ENCODE peak calls at places on chromosome 20, in five cellular contexts. W is GM12878, A is HCT116, D is H1, H is endothelial cell of umbilical vein. S is an unnamed sample.

GRCh38 chr20:37627060-37627766 is 66.6 kb upstream of the CTNNBL1 start:
- DNase-seq in W (no peak), A (peak; percentile 8), D (peak; percentile 77), H (peak; percentile 52), S (no peak)

GRCh38 chr20:25065625-25066338 is 7.8 kb upstream of the ACSS1 start:
- DNase-seq in W (peak; percentile 42), A (peak; percentile 31), D (peak; percentile 62), H (peak; percentile 67), S (no peak)

GRCh38 chr20:13649548-13649947 is 10.8 kb upstream of the TASP1 start:
- DNase-seq in W (no peak), A (no peak), D (peak; percentile 51), H (no peak), S (no peak)

GRCh38 chr20:41701596-41702350 is 83.6 kb upstream of the CHD6 start:
- DNase-seq in W (no peak), A (no peak), D (peak; percentile 46), H (no peak), S (peak; percentile 22)

GRCh38 chr20:62704341-62704948 is 4.2 kb upstream of the NTSR1 start:
- DNase-seq in W (no peak), A (peak; percentile 91), D (no peak), H (peak; percentile 99), S (no peak)

GRCh38 chr20:34473262-34473883 is 42.8 kb upstream of the DYNLRB1 start:
- DNase-seq in W (no peak), A (peak; percentile 48), D (peak; percentile 67), H (peak; percentile 21), S (no peak)

GRCh38 chr20:10507052-10507451 is 71.9 kb downstream of the SLX4IP start:
- DNase-seq in W (no peak), A (no peak), D (no peak), H (no peak), S (no peak)

GRCh38 chr20:45183084-45183483 is 8.4 kb downstream of the PI3 start:
- DNase-seq in W (no peak), A (no peak), D (no peak), H (no peak), S (no peak)

GRCh38 chr20:22525069-22525820 is 59.1 kb downstream of the FOXA2 start:
- DNase-seq in W (no peak), A (no peak), D (no peak), H (no peak), S (no peak)

GRCh38 chr20:219290-220115 is 7.6 kb upstream of the DEFB129 start:
- DNase-seq in W (no peak), A (peak; percentile 27), D (no peak), H (peak; percentile 7), S (no peak)

GRCh38 chr20:63648895-63649589 is 4.2 kb downstream of the STMN3 start:
- DNase-seq in W (no peak), A (no peak), D (no peak), H (no peak), S (no peak)

GRCh38 chr20:3371757-3372156 is 35.7 kb downstream of the DNAAF9 start:
- DNase-seq in W (no peak), A (no peak), D (no peak), H (no peak), S (no peak)

GRCh38 chr20:35122787-35123405 is 24.2 kb downstream of the EDEM2 start:
- DNase-seq in W (no peak), A (no peak), D (no peak), H (peak; percentile 68), S (no peak)

GRCh38 chr20:10990625-10991382 is 317.0 kb upstream of the JAG1 start:
- DNase-seq in W (no peak), A (no peak), D (no peak), H (no peak), S (no peak)

GRCh38 chr20:13223731-13224130 is 2.7 kb downstream of the ISM1 start:
- DNase-seq in W (no peak), A (no peak), D (no peak), H (no peak), S (no peak)

GRCh38 chr20:39106791-39107190 is 144.6 kb downstream of the DHX35 start:
- DNase-seq in W (no peak), A (no peak), D (no peak), H (no peak), S (no peak)

GRCh38 chr20:62617711-62618483 is 24.4 kb upstream of the SLCO4A1 start:
- DNase-seq in W (no peak), A (no peak), D (no peak), H (peak; percentile 55), S (no peak)

GRCh38 chr20:8689337-8689736 is 379.6 kb upstream of the PLCB4 start:
- DNase-seq in W (no peak), A (no peak), D (no peak), H (no peak), S (no peak)

GRCh38 chr20:16007978-16008377 is 565.3 kb downstream of the KIF16B start:
- DNase-seq in W (no peak), A (no peak), D (no peak), H (no peak), S (no peak)

GRCh38 chr20:61300741-61301140 is 48.7 kb downstream of the CDH4 start:
- DNase-seq in W (no peak), A (no peak), D (no peak), H (no peak), S (no peak)
- H3K9ac ChIP-seq in W (no peak overlapping the region), A (no peak overlapping the region), D (no peak overlapping the region), H (no peak overlapping the region), S (no peak overlapping the region)

GRCh38 chr20:47774081-47774777 is 11.1 kb downstream of the SULF2 start:
- DNase-seq in W (no peak), A (no peak), D (no peak), H (peak; percentile 60), S (no peak)
- H3K4me3 ChIP-seq in W (no peak overlapping the region), A (no peak overlapping the region), D (no peak overlapping the region), H (no peak overlapping the region), S (no peak overlapping the region)

GRCh38 chr20:18361678-18362077 is 73.4 kb downstream of the ZNF133 start:
- DNase-seq in W (no peak), A (no peak), D (no peak), H (no peak), S (no peak)
- TF ChIP-seq POLR2AphosphoS5 in W (no peak), A (no peak), D (no peak), H (no peak), S (no peak)

DNA sequence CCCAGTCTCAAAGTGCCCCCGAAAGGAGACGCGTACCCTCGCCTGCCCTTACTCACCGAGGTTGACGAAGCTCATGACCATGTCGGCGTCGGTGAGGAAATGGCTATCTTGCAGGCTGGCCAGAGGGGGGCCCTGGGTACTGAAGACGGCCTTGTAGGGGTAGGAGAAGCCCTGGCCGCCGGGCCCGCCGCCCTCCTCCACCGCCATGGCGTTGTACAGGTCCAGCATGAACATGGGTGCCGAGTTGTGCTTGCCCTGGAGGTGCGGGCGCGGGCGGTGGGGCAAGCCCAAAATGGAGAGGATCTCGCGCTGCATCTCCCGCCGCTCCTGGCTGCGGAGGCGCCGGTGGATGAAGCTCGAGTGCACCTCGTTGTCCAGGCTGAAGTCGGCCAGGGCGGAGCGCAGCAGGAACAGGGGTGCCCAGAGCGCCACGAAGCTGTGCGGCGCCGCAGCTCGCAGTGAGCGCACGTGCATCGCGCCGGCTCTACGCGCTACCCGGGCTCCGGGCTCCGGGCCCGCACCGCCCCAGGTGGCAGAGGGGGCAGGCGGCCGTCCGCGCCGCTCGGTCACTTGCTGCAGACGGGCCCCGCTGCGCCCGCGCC is 691 bp downstream of the BMP7 start:
- DNase-seq in W (no peak), A (no peak), D (peak; percentile 72), H (no peak), S (no peak)
- H3K9ac ChIP-seq in W (no peak overlapping the region), A (peak overlapping the region; percentile 46), D (peak overlapping the region; percentile 53), H (no peak overlapping the region), S (no peak overlapping the region)

DNA sequence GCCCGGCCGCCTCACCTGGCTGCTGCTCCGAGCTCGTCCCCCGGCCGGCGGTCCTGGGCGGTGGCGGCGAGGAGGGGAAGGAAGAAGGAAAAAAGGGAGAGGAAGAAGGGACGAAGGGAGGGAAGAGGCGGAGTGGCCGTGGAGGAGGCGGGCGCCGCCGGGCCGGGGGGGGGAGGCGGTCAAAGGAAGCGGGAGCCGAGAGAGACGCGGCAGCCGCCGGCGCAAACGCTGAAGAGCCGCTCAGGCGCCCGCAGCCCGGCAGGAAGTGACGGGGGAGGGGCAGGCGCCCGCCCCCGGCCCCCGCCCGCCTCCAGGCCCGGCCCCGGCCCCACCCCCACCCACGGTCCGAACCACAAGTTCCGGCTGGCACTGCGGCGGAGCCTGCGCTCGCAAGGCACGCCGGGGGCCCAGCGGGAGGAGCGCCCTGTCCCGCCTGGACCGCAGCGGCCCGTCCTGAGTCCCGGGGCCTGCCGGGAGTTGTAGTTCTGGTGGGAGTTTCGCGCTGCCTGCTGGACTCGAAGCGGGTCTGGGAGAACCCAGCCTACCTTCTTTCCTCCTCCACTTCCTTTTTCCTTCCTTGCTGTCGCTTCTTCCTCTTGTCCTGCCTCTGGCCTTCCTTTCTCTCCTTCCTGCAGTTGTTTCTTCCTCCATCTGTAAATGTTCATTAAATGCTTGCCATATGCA is at the start of gene STAU1:
- DNase-seq in W (peak; percentile 71), A (peak; percentile 88), D (peak; percentile 93), H (peak; percentile 93), S (peak; percentile 69)
- H3K4me3 ChIP-seq in W (peak within 1 kb of the TSS; percentile 81), A (peak within 1 kb of the TSS; percentile 68), D (peak within 1 kb of the TSS; percentile 82), H (peak within 1 kb of the TSS; percentile 94), S (peak within 1 kb of the TSS; percentile 95)

DNA sequence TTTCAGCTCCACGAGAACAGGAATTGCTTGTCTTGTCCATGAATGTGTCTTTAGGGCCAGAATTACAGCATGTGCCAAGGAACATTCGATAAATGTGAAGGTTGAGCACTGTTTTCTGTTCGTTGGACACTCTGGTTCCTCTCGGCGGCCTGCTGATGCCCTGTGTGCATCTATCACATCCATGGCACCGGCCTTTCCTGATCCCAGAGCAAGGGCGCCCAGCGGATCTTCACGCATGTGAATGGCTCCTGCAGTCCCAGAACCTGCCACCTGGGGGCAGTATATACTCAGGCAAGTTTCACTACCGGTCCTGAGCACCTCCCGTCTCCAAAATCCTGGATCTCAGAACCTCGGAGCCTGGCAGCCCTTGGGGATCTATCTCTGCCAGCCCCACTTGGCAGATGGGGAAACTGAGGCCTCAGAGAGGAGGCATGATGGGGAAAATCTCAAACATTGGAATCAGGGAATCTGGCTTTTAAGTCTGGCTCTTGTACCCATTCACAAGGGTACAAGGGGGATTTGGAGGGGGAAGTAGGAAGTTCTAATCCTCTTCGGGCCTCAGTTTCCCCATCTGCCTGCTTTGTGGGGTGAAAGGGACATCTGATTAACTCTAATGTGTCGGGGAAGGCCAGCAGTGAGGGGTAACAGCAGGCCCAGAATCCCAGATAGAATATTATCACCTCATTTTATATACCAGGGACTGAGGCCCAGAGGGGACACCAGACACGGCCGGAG is 4.3 kb upstream of the CEBPB start:
- DNase-seq in W (no peak), A (peak; percentile 82), D (peak; percentile 100), H (peak; percentile 72), S (no peak)
- TF ChIP-seq POLR2AphosphoS5 in W (no peak), A (no peak), D (no peak), H (no peak), S (no peak)